ENCODE peak calls at places on chromosomes 1 and 21, in eight cellular contexts. R is stimulated activated CD8-positive, alpha-beta memory T cell treated with anti-CD3 and anti-CD28 coated beads, Interleukin-4, amount 100 ng/mL, for 4 hours; F is posterior vena cava; B is DMS53; H is neural crest cell; Y is GM03348; K is H9; O is NCI-H1694. Z is an unnamed sample.

GRCh38 chr1:21115098-21115760 is 61.5 kb downstream of the EIF4G3 start:
- DNase-seq in O (no peak), H (no peak), K (no peak), F (no peak), B (no peak), Y (no peak), R (no peak), Z (no peak)

GRCh38 chr1:235996048-235996785 is 68.7 kb downstream of the NID1 start:
- DNase-seq in H (no peak), O (peak), B (peak), K (no peak), R (no peak), Y (no peak), F (no peak), Z (no peak)

GRCh38 chr1:247079141-247079874 is 697 bp upstream of the ZNF670 start:
- DNase-seq in Y (no peak), O (no peak), K (peak), R (no peak), H (no peak), B (peak), F (no peak), Z (no peak)

GRCh38 chr21:42388740-42389448 is 7.0 kb downstream of the TMPRSS3 start:
- DNase-seq in R (no peak), K (no peak), Y (no peak), F (peak), B (peak), O (no peak), H (no peak), Z (no peak)

GRCh38 chr1:206544562-206545257 is 37.4 kb downstream of the RASSF5 start:
- DNase-seq in O (peak), B (peak), K (peak), H (peak), Y (peak), F (peak), R (peak), Z (peak)

GRCh38 chr1:183270541-183271141 is 84.6 kb downstream of the LAMC2 start:
- DNase-seq in H (no peak), Y (peak), F (peak), K (no peak), R (no peak), B (no peak), O (no peak), Z (no peak)

GRCh38 chr1:229155472-229155871 is 115.4 kb upstream of the RAB4A start:
- DNase-seq in Y (no peak), B (no peak), K (no peak), O (no peak), F (no peak), H (no peak), R (no peak), Z (no peak)

GRCh38 chr1:161171696-161172095 is 5.5 kb downstream of the PPOX start:
- DNase-seq in H (no peak), O (no peak), Y (no peak), F (peak), R (no peak), B (no peak), K (no peak), Z (no peak)

GRCh38 chr21:34707876-34708325 is 39.1 kb downstream of the CLIC6 start:
- DNase-seq in F (no peak), Y (no peak), R (no peak), K (no peak), O (no peak), B (no peak), H (no peak), Z (peak)

GRCh38 chr1:112735752-112736151 is 20.6 kb upstream of the PPM1J start:
- DNase-seq in F (no peak), B (peak), H (no peak), O (no peak), R (no peak), Y (peak), K (no peak), Z (no peak)

GRCh38 chr1:246012271-246012854 is 494.7 kb downstream of the SMYD3 start:
- DNase-seq in O (peak), B (peak), F (no peak), R (no peak), Y (peak), K (peak), H (peak), Z (no peak)

GRCh38 chr1:31768407-31768806 is 4.3 kb upstream of the ADGRB2 start:
- DNase-seq in K (no peak), O (no peak), F (no peak), R (no peak), Y (no peak), B (no peak), H (no peak), Z (no peak)

GRCh38 chr1:101520302-101520701 is 283.5 kb downstream of the S1PR1 start:
- DNase-seq in F (no peak), O (peak), H (peak), K (peak), B (peak), R (no peak), Y (peak), Z (no peak)

GRCh38 chr1:232335751-232336274 is 294.1 kb downstream of the SIPA1L2 start:
- DNase-seq in H (no peak), F (no peak), Y (no peak), K (no peak), O (peak), B (no peak), R (no peak), Z (no peak)

GRCh38 chr1:222653178-222653827 is 35.4 kb downstream of the MIA3 start:
- DNase-seq in Y (no peak), R (no peak), F (no peak), O (no peak), H (no peak), K (no peak), B (no peak), Z (peak)

Z was measured in stimulated activated naive CD4-positive, alpha-beta T cell treated with Interleukin-2 at 50 U/mL for 16 hours.